ENCODE peak calls at places on chromosomes 7 and 10, in four cellular contexts. L, H, N and J are unnamed samples.

GRCh38 chr10:4498763-4499251 is 327.2 kb upstream of the AKR1E2 start:
- DNase-seq in N (no peak), H (no peak), L (no peak), J (no peak)

GRCh38 chr7:2632717-2633537 is 1.1 kb downstream of the TTYH3 start:
- DNase-seq in L (peak), N (no peak), H (no peak), J (no peak)

GRCh38 chr7:150375662-150376521 is 3.2 kb upstream of the ZNF775 start:
- DNase-seq in H (no peak), L (no peak), N (no peak), J (peak)

GRCh38 chr7:151435971-151436370 is 4.0 kb downstream of the CRYGN start:
- DNase-seq in H (no peak), N (no peak), L (no peak), J (no peak)

GRCh38 chr7:30646154-30646553 is 36.1 kb downstream of the CRHR2 start:
- DNase-seq in H (peak), N (no peak), L (no peak), J (no peak)

GRCh38 chr7:117036034-117036669 is 82.9 kb downstream of the ST7 start:
- DNase-seq in L (no peak), N (no peak), H (no peak), J (no peak)

GRCh38 chr10:25457552-25457951 is 282.8 kb downstream of the GPR158 start:
- DNase-seq in L (no peak), H (no peak), N (no peak), J (no peak)

GRCh38 chr10:3935141-3935540 is 150.1 kb upstream of the KLF6 start:
- DNase-seq in N (no peak), L (no peak), H (no peak), J (no peak)

GRCh38 chr7:42876182-42877068 is 35.4 kb downstream of the C7orf25 start:
- DNase-seq in L (peak), N (peak), H (no peak), J (no peak)

GRCh38 chr7:121076350-121077164 is 88.0 kb downstream of the CPED1 start:
- DNase-seq in N (no peak), H (no peak), L (no peak), J (no peak)

GRCh38 chr10:51000976-51001375 is 73.3 kb upstream of the PRKG1 start:
- DNase-seq in L (no peak), N (no peak), H (no peak), J (no peak)

GRCh38 chr10:116827214-116827671 is 22.1 kb upstream of the ENO4 start:
- DNase-seq in L (no peak), H (no peak), N (no peak), J (no peak)

GRCh38 chr10:79052311-79053080 is 16.3 kb upstream of the ZMIZ1 start:
- DNase-seq in L (no peak), H (no peak), N (peak), J (no peak)

GRCh38 chr7:29197916-29198315 is 3.3 kb downstream of the CHN2 start:
- DNase-seq in L (no peak), H (no peak), N (no peak), J (no peak)

GRCh38 chr7:142248-142955 is 50.0 kb upstream of the FAM20C start:
- DNase-seq in L (no peak), H (no peak), N (peak), J (no peak)

GRCh38 chr7:25776737-25777109 is 375.3 kb upstream of the NFE2L3 start:
- DNase-seq in N (no peak), L (no peak), H (no peak), J (no peak)

GRCh38 chr10:6755891-6756460 is 175.9 kb upstream of the PRKCQ start:
- DNase-seq in H (no peak), N (no peak), L (no peak), J (no peak)

GRCh38 chr7:151113344-151114150 is 27.3 kb downstream of the AGAP3 start:
- DNase-seq in L (peak), N (no peak), H (no peak), J (no peak)

GRCh38 chr7:117827861-117828260 is 45.4 kb downstream of the CTTNBP2 start:
- DNase-seq in N (no peak), L (peak), H (no peak), J (peak)

GRCh38 chr7:136146925-136147324 is 169.8 kb upstream of the MTPN start:
- DNase-seq in H (no peak), L (no peak), N (no peak), J (no peak)

GRCh38 chr7:145884716-145885514 is 231.7 kb upstream of the CNTNAP2 start:
- DNase-seq in L (no peak), H (no peak), N (no peak), J (no peak)

GRCh38 chr7:134307320-134307719 is 9.4 kb downstream of the SLC35B4 start:
- DNase-seq in L (no peak), N (no peak), H (no peak), J (no peak)

GRCh38 chr7:100489824-100490223 is 6.1 kb downstream of the NYAP1 start:
- DNase-seq in L (no peak), N (peak), H (peak), J (peak)

GRCh38 chr10:116557305-116557880 is 11.7 kb downstream of the PNLIP start:
- DNase-seq in N (no peak), H (no peak), L (no peak), J (no peak)

GRCh38 chr7:46979439-46979838 is 602.5 kb downstream of the TNS3 start:
- DNase-seq in L (no peak), H (no peak), N (no peak), J (no peak)

GRCh38 chr7:158098125-158099030 is 489.2 kb downstream of the PTPRN2 start:
- DNase-seq in N (no peak), H (peak), L (no peak), J (no peak)

GRCh38 chr7:69597278-69598076 is 798 bp upstream of the AUTS2 start:
- DNase-seq in H (peak), L (no peak), N (no peak), J (no peak)

GRCh38 chr7:101953248-101953819 is 135.9 kb downstream of the CUX1 start:
- DNase-seq in H (no peak), L (peak), N (no peak), J (no peak)

GRCh38 chr10:36779238-36779846 is 346.1 kb upstream of the ANKRD30A start:
- DNase-seq in L (no peak), H (no peak), N (peak), J (peak)

GRCh38 chr10:120644549-120645410 is 187.8 kb downstream of the PLPP4 start:
- DNase-seq in N (no peak), H (no peak), L (no peak), J (no peak)

GRCh38 chr10:52007091-52007490 is 307.0 kb upstream of the DKK1 start:
- DNase-seq in L (no peak), N (no peak), H (no peak), J (no peak)

GRCh38 chr7:45193868-45194267 is 36.3 kb downstream of the RAMP3 start:
- DNase-seq in H (no peak), N (no peak), L (no peak), J (no peak)

GRCh38 chr7:155489862-155490696 is 32.1 kb downstream of the EN2 start:
- DNase-seq in N (no peak), L (no peak), H (peak), J (no peak)

GRCh38 chr10:113711142-113711541 is 31.4 kb downstream of the CASP7 start:
- DNase-seq in N (no peak), H (no peak), L (no peak), J (no peak)

GRCh38 chr7:52569151-52569550 is 466.3 kb upstream of the POM121L12 start:
- DNase-seq in N (no peak), L (no peak), H (no peak), J (no peak)

GRCh38 chr7:85749715-85750453 is 563.0 kb upstream of the SEMA3D start:
- DNase-seq in L (no peak), H (peak), N (no peak), J (no peak)

GRCh38 chr10:29142516-29143314 is 146.2 kb upstream of the LYZL1 start:
- DNase-seq in L (no peak), H (peak), N (no peak), J (no peak)

GRCh38 chr10:29140151-29140550 is 148.7 kb upstream of the LYZL1 start:
- DNase-seq in H (no peak), N (no peak), L (no peak), J (no peak)

GRCh38 chr10:29144126-29144525 is 144.7 kb upstream of the LYZL1 start:
- DNase-seq in L (no peak), H (no peak), N (no peak), J (no peak)

GRCh38 chr10:29140991-29141390 is 147.9 kb upstream of the LYZL1 start:
- DNase-seq in N (no peak), H (no peak), L (no peak), J (no peak)

DNA sequence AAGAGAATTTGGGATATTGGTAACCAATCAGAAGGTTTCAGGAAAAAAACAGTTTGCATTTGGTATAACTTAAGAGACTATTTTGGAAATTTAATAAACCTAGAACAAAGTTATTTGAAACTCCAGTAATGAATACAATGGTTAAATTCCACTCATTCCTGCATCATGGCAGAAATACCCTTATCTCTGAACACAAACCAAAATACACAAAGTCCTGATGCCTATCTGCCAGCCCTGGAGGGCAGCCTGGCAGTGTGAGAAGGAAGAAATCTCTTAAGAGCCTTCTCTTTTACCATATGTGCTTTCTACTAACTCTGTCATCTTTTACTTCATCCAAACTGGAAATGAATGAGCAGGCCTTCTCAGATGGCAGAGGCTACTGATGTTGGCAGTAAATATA is 147.1 kb upstream of the LYZL1 start:
- DNase-seq in L (no peak), H (no peak), N (no peak), J (no peak)
- H3K9ac ChIP-seq in L (no peak), H (no peak), N (no peak), J (no peak)

DNA sequence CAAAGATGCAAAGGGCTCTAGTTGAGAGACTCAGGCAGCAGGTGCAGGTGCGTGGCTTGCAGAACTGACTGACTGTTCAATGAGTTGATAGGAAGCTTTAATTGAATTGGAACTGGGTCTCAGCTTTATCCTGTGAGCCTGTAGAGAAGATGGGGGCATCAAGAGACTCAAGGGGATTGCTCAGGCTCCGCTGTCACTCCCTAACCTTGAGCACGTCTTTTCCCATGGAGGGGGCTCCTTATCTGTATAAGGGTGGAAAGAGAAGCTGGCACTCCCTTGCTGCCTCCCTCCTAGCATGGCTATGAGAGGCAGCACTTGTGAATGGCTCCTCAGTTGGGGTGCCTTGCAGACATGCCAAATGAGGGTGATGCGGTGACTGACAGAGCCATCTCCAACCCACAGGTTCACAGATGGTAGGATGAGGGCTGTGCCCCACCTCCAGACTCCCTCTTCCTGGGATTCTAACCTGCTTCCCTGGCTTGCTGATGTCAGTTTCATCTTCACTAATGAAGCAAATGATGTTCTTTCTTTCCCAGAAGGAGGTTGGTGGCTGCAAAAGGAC is 12.4 kb upstream of the PLEKHA1 start:
- DNase-seq in H (no peak), N (no peak), L (no peak), J (no peak)
- TF ChIP-seq POLR2AphosphoS5 in H (no peak), N (no peak), L (no peak), J (no peak)

GRCh38 chr10:22346087-22346661 is 878 bp downstream of the SPAG6 start:
- DNase-seq in H (no peak), N (no peak), L (no peak), J (no peak)

GRCh38 chr10:22343761-22344160 is 1.5 kb upstream of the SPAG6 start:
- DNase-seq in N (no peak), H (no peak), L (no peak), J (no peak)

GRCh38 chr10:22344781-22345300 is 455 bp upstream of the SPAG6 start:
- DNase-seq in L (no peak), N (no peak), H (no peak), J (no peak)

GRCh38 chr10:22345301-22346086 is at the start of gene SPAG6:
- DNase-seq in H (peak), L (no peak), N (no peak), J (no peak)

GRCh38 chr10:22344204-22344603 is 1.1 kb upstream of the SPAG6 start:
- DNase-seq in L (no peak), H (no peak), N (no peak), J (no peak)
- TF ChIP-seq EZH2 in L (no peak), H (no peak), N (no peak), J (no peak)

GRCh38 chr10:17811466-17811865 is 2.3 kb downstream of the MRC1 start:
- DNase-seq in L (no peak), H (no peak), N (no peak), J (no peak)
- H3K9ac ChIP-seq in L (no peak), H (no peak), N (no peak), J (no peak)

GRCh38 chr10:311901-312665 is 176.8 kb downstream of the ZMYND11 start:
- DNase-seq in H (no peak), N (no peak), L (no peak), J (no peak)
- TF ChIP-seq POLR2AphosphoS5 in H (no peak), N (no peak), L (no peak), J (no peak)

GRCh38 chr10:87781545-87781944 is 36.5 kb downstream of the ATAD1 start:
- DNase-seq in H (no peak), L (no peak), N (no peak), J (no peak)

GRCh38 chr10:87786421-87786820 is 31.6 kb downstream of the ATAD1 start:
- DNase-seq in L (no peak), H (no peak), N (no peak), J (no peak)

GRCh38 chr10:87782721-87783120 is 35.3 kb downstream of the ATAD1 start:
- DNase-seq in N (no peak), L (no peak), H (no peak), J (no peak)
- TF ChIP-seq EZH2 in N (no peak), L (no peak), H (no peak), J (no peak)

DNA sequence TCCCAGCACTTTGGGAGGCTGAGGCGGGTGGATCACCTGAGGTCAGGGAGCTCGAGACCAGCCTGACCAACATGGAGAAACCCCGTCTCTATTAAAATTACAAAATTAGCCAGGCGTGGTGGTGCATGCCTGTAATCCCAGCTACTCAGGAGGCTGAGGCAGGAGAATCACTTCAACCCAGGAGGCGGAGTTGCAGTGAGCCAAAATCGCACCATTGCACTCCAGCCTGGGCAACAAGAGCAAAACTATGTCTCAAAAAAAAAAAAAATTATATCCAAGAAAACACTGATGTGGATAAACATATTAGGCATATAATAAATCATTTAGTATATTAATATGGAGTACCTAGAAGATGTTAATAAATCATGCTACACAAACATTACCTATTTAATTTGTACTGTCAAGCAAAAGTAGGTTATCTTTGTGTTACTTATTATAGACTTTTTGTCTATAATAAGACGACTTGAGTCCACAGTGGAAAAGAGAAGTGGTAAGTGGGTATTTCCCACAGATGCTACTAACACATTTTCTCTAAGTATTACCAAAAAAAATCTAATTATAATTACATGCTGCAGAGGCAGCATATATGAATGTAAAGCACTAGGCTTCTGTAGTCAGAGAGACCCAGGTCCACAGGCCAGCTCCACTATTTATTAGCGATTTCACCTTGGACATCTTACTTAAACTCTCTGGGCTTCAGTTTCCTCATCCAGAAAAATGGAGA is 34.5 kb downstream of the DNMBP start:
- DNase-seq in H (no peak), N (no peak), L (no peak), J (no peak)
- H3K9ac ChIP-seq in H (no peak), N (no peak), L (no peak), J (no peak)